ENCODE peak calls at places on chromosomes 12 and 14, in ten cellular contexts. A is NCI-H2029; P is iPS-NIHi11; Z is activated effector memory CD4-positive, alpha-beta T cell treated with Interleukin-2 at 50 U/mL for 16 hours; T is stimulated activated CD4-positive, alpha-beta T cell treated with anti-CD3 and anti-CD28 coated beads, Interleukin-1b, Interleukin-23, amount 100 ng/mL, for 24 hours; L is endothelial cell; V is GM18507; J is fibroblast of lung; F is naive thymus-derived CD4-positive, alpha-beta T cell; B is choroid plexus epithelial cell. U is an unnamed sample.

GRCh38 chr12:55931780-55932545 is 1.0 kb downstream of the DGKA start:
- DNase-seq in B (peak), A (no peak), T (no peak), Z (peak), P (peak), J (peak), L (peak), V (no peak), F (no peak), U (peak)

GRCh38 chr12:51322452-51322851 is 1.5 kb downstream of the BIN2 start:
- DNase-seq in P (no peak), Z (no peak), B (no peak), A (no peak), L (no peak), T (no peak), J (no peak), V (no peak), F (no peak), U (no peak)

GRCh38 chr14:68384881-68385280 is 408.0 kb downstream of the ZFP36L1 start:
- DNase-seq in B (no peak), Z (no peak), J (no peak), T (no peak), F (no peak), A (no peak), V (no peak), L (no peak), P (no peak), U (no peak)

GRCh38 chr14:51430600-51430999 is 190.6 kb downstream of the TMX1 start:
- DNase-seq in A (no peak), V (no peak), B (peak), P (no peak), F (no peak), Z (no peak), L (no peak), T (no peak), J (peak), U (no peak)

GRCh38 chr14:94675036-94675435 is 62.8 kb downstream of the SERPINA3 start:
- DNase-seq in J (no peak), V (no peak), A (no peak), B (no peak), P (no peak), F (no peak), T (no peak), L (no peak), Z (no peak), U (no peak)

GRCh38 chr14:68976160-68977067 is 2.7 kb downstream of the ACTN1 start:
- DNase-seq in V (no peak), Z (no peak), F (no peak), T (no peak), L (no peak), P (no peak), J (peak), A (no peak), B (peak), U (no peak)

GRCh38 chr12:120366341-120366705 is 2.6 kb downstream of the MSI1 start:
- DNase-seq in A (no peak), J (no peak), Z (no peak), P (no peak), F (no peak), B (no peak), V (no peak), T (no peak), L (no peak), U (no peak)

GRCh38 chr14:81676879-81677278 is 143.2 kb upstream of the SEL1L start:
- DNase-seq in F (no peak), A (no peak), V (no peak), J (no peak), T (no peak), B (no peak), Z (no peak), P (no peak), L (no peak), U (no peak)

GRCh38 chr12:124906606-124907261 is 7.7 kb downstream of the UBC start:
- DNase-seq in J (peak), V (no peak), L (peak), A (no peak), Z (peak), T (peak), B (peak), P (peak), F (peak), U (peak)

GRCh38 chr14:20655851-20656250 is 14.4 kb upstream of the OR6S1 start:
- DNase-seq in F (no peak), J (no peak), T (no peak), V (no peak), L (no peak), B (no peak), Z (no peak), A (no peak), P (no peak), U (no peak)

GRCh38 chr12:57756406-57757341 is 1.8 kb downstream of the MARCHF9 start:
- DNase-seq in T (peak), B (peak), L (peak), F (peak), J (no peak), Z (peak), V (peak), A (no peak), P (peak), U (peak)

GRCh38 chr12:15883536-15883935 is 1.3 kb downstream of the STRAP start:
- DNase-seq in F (no peak), L (no peak), V (no peak), P (no peak), A (no peak), Z (no peak), B (no peak), J (peak), T (no peak), U (no peak)

GRCh38 chr12:26153421-26154154 is 28.8 kb upstream of the BHLHE41 start:
- DNase-seq in B (peak), Z (no peak), T (no peak), J (peak), F (no peak), V (no peak), L (no peak), A (no peak), P (no peak), U (no peak)

GRCh38 chr12:42483534-42483857 is 106.0 kb downstream of the PRICKLE1 start:
- DNase-seq in V (no peak), T (no peak), J (peak), Z (no peak), P (peak), A (no peak), B (no peak), L (peak), F (no peak), U (no peak)

GRCh38 chr12:121391619-121392324 is 8.1 kb upstream of the RNF34 start:
- DNase-seq in B (peak), F (peak), T (no peak), P (no peak), J (peak), Z (no peak), L (no peak), V (peak), A (no peak), U (no peak)

GRCh38 chr14:76710093-76711010 is 50.9 kb upstream of the VASH1 start:
- DNase-seq in A (no peak), L (peak), F (peak), V (peak), T (peak), P (peak), Z (no peak), J (peak), B (peak), U (peak)

GRCh38 chr12:6950944-6951540 is at the start of gene PTPN6:
- DNase-seq in T (no peak), F (peak), L (no peak), V (no peak), A (no peak), P (no peak), B (no peak), J (no peak), Z (no peak), U (no peak)

GRCh38 chr14:89246290-89246689 is 170.7 kb downstream of the FOXN3 start:
- DNase-seq in L (no peak), Z (no peak), B (no peak), A (no peak), T (no peak), F (no peak), P (no peak), V (no peak), J (no peak), U (no peak)

GRCh38 chr14:65038966-65039365 is 52.3 kb downstream of the FNTB start:
- DNase-seq in Z (no peak), T (no peak), F (no peak), J (no peak), V (no peak), L (no peak), A (no peak), P (no peak), B (no peak), U (no peak)

GRCh38 chr14:55440385-55440784 is at the start of gene TBPL2:
- DNase-seq in F (no peak), A (no peak), T (no peak), P (peak), V (no peak), Z (no peak), L (no peak), J (no peak), B (no peak), U (no peak)

GRCh38 chr12:113749433-113749815 is 216.7 kb downstream of the RBM19 start:
- DNase-seq in A (no peak), B (no peak), P (no peak), F (no peak), L (no peak), T (no peak), Z (no peak), V (no peak), J (no peak), U (no peak)

GRCh38 chr12:50558970-50559369 is 54.2 kb downstream of the DIP2B start:
- DNase-seq in V (no peak), A (no peak), J (no peak), B (no peak), Z (no peak), L (no peak), T (no peak), P (no peak), F (no peak), U (no peak)

GRCh38 chr14:45716506-45716905 is 463.5 kb upstream of the MIS18BP1 start:
- DNase-seq in T (no peak), Z (no peak), B (peak), L (peak), F (no peak), P (peak), V (no peak), J (no peak), A (no peak), U (no peak)

GRCh38 chr14:34043627-34044372 is 92.9 kb upstream of the EGLN3 start:
- DNase-seq in B (no peak), P (peak), A (peak), V (peak), F (no peak), T (peak), J (peak), L (no peak), Z (peak), U (no peak)

GRCh38 chr14:106489112-106489881 is 962.9 kb downstream of the TMEM121 start:
- DNase-seq in B (no peak), P (no peak), J (no peak), L (no peak), F (no peak), V (no peak), A (no peak), T (no peak), Z (no peak), U (no peak)

GRCh38 chr14:65169351-65169750 is 67.0 kb upstream of the MAX start:
- DNase-seq in P (no peak), B (peak), L (no peak), T (no peak), J (peak), Z (no peak), V (no peak), A (no peak), F (no peak), U (no peak)

GRCh38 chr12:40224439-40225291 is at the start of gene LRRK2:
- DNase-seq in F (no peak), J (peak), B (peak), L (peak), V (no peak), T (no peak), A (no peak), P (peak), Z (peak), U (peak)

GRCh38 chr14:99966912-99967311 is 98.3 kb upstream of the EVL start:
- DNase-seq in L (no peak), V (no peak), F (no peak), P (no peak), Z (no peak), T (no peak), A (no peak), B (no peak), J (no peak), U (no peak)

GRCh38 chr12:15899282-15899870 is 11.8 kb upstream of the DERA start:
- DNase-seq in B (peak), L (no peak), J (no peak), V (no peak), Z (no peak), T (no peak), P (peak), A (no peak), F (peak), U (no peak)

GRCh38 chr12:104370989-104371870 is 67.7 kb downstream of the EID3 start:
- DNase-seq in F (no peak), B (peak), T (no peak), A (no peak), L (peak), J (peak), V (no peak), Z (no peak), P (peak), U (no peak)

GRCh38 chr14:77457522-77458248 is at the start of the genes AHSA1 and VIPAS39:
- DNase-seq in B (peak), J (peak), L (peak), F (peak), P (peak), T (peak), Z (peak), A (peak), V (peak), U (peak)

GRCh38 chr12:105729931-105730330 is 399.4 kb downstream of the C12orf75 start:
- DNase-seq in F (no peak), L (no peak), V (no peak), P (no peak), T (no peak), A (no peak), B (no peak), Z (no peak), J (peak), U (no peak)

GRCh38 chr14:96086032-96086431 is 46.9 kb downstream of the C14orf132 start:
- DNase-seq in F (no peak), V (no peak), Z (no peak), A (no peak), P (no peak), B (peak), L (no peak), T (no peak), J (peak), U (no peak)

GRCh38 chr12:50160643-50161042 is 6.5 kb downstream of the CERS5 start:
- DNase-seq in Z (no peak), A (no peak), F (no peak), J (no peak), L (no peak), P (no peak), V (no peak), T (no peak), B (no peak), U (no peak)

GRCh38 chr14:56487761-56488160 is 91.8 kb upstream of the TMEM260 start:
- DNase-seq in T (no peak), J (peak), F (no peak), P (no peak), V (no peak), Z (no peak), L (no peak), A (no peak), B (peak), U (no peak)

GRCh38 chr14:24084439-24084838 is 9.7 kb upstream of the PCK2 start:
- DNase-seq in V (no peak), B (no peak), T (no peak), J (no peak), P (no peak), A (no peak), L (no peak), F (no peak), Z (no peak), U (no peak)

GRCh38 chr12:53223006-53223305 is 9.1 kb downstream of the RARG start:
- DNase-seq in L (no peak), F (no peak), J (no peak), A (no peak), Z (no peak), T (no peak), P (no peak), B (no peak), V (no peak), U (no peak)

U was measured in D721Med.